ENCODE peak calls at places on chromosomes 2 and 18, in seven cellular contexts. K is A549, V is H1, Q is K562, C is GM12878, D is HepG2, S is SK-N-SH. P is an unnamed sample.

GRCh38 chr2:47357475-47357874 is 45.5 kb upstream of the MSH2 start:
- DNase-seq in K (no peak), V (no peak), Q (peak; percentile 28), C (no peak), D (peak; percentile 51), S (no peak), P (peak; percentile 68)

GRCh38 chr18:10579079-10579867 is 53.4 kb downstream of the NAPG start:
- DNase-seq in K (no peak), V (no peak), Q (no peak), C (no peak), D (no peak), S (no peak), P (peak; percentile 75)

GRCh38 chr2:222499226-222499625 is 74.9 kb downstream of the SGPP2 start:
- DNase-seq in K (no peak), V (no peak), Q (no peak), C (no peak), D (no peak), S (no peak), P (no peak)

GRCh38 chr2:69512446-69512845 is 75.2 kb upstream of the NFU1 start:
- DNase-seq in K (no peak), V (no peak), Q (no peak), C (no peak), D (no peak), S (no peak), P (no peak)

GRCh38 chr2:60926751-60927568 is 45.6 kb downstream of the REL start:
- DNase-seq in K (no peak), V (no peak), Q (no peak), C (no peak), D (no peak), S (no peak), P (peak; percentile 70)

GRCh38 chr2:217935245-217935879 is 67.4 kb downstream of the TNS1 start:
- DNase-seq in K (no peak), V (no peak), Q (no peak), C (no peak), D (no peak), S (no peak), P (peak; percentile 75)

GRCh38 chr18:74818776-74819175 is 221.1 kb downstream of the ZNF407 start:
- DNase-seq in K (no peak), V (no peak), Q (no peak), C (no peak), D (no peak), S (no peak), P (peak; percentile 12)

GRCh38 chr18:6557052-6557451 is 142.3 kb upstream of the L3MBTL4 start:
- DNase-seq in K (no peak), V (no peak), Q (no peak), C (no peak), D (no peak), S (peak; percentile 78), P (no peak)

GRCh38 chr2:133607679-133608078 is 39.4 kb upstream of the NCKAP5 start:
- DNase-seq in K (no peak), V (no peak), Q (no peak), C (no peak), D (no peak), S (no peak), P (peak; percentile 95)

GRCh38 chr2:207482630-207483029 is 47.1 kb upstream of the CREB1 start:
- DNase-seq in K (no peak), V (no peak), Q (no peak), C (no peak), D (no peak), S (no peak), P (peak; percentile 88)

GRCh38 chr2:83730258-83730657 is 728.8 kb downstream of the SUCLG1 start:
- DNase-seq in K (no peak), V (no peak), Q (no peak), C (no peak), D (no peak), S (no peak), P (no peak)

GRCh38 chr2:145623136-145623535 is 1103.2 kb upstream of the ZEB2 start:
- DNase-seq in K (no peak), V (no peak), Q (no peak), C (no peak), D (no peak), S (no peak), P (peak; percentile 72)

GRCh38 chr2:197159681-197160211 is 150.8 kb downstream of the ANKRD44 start:
- DNase-seq in K (peak; percentile 28), V (no peak), Q (no peak), C (no peak), D (peak; percentile 67), S (no peak), P (peak; percentile 85)

GRCh38 chr2:18430996-18431748 is 129.3 kb downstream of the RDH14 start:
- DNase-seq in K (no peak), V (no peak), Q (no peak), C (no peak), D (no peak), S (no peak), P (no peak)

GRCh38 chr18:63161728-63162195 is 157.8 kb downstream of the BCL2 start:
- DNase-seq in K (peak; percentile 20), V (no peak), Q (peak; percentile 8), C (peak; percentile 98), D (peak; percentile 2), S (no peak), P (peak; percentile 93)

GRCh38 chr2:74619651-74620297 is 28.4 kb downstream of the M1AP start:
- DNase-seq in K (no peak), V (no peak), Q (no peak), C (peak; percentile 26), D (no peak), S (no peak), P (no peak)

GRCh38 chr2:96839288-96839874 is 4.4 kb downstream of the ANKRD23 start:
- DNase-seq in K (no peak), V (peak; percentile 64), Q (no peak), C (no peak), D (no peak), S (no peak), P (no peak)

GRCh38 chr2:161381581-161381980 is 34.5 kb upstream of the TBR1 start:
- DNase-seq in K (no peak), V (no peak), Q (no peak), C (no peak), D (no peak), S (no peak), P (no peak)

GRCh38 chr2:240200230-240201051 is 60.0 kb upstream of the OTOS start:
- DNase-seq in K (no peak), V (peak; percentile 13), Q (no peak), C (no peak), D (no peak), S (no peak), P (peak; percentile 6)

GRCh38 chr18:57534535-57534934 is 52.0 kb downstream of the FECH start:
- DNase-seq in K (no peak), V (no peak), Q (no peak), C (no peak), D (no peak), S (no peak), P (no peak)

GRCh38 chr2:128304715-128305554 is 13.7 kb downstream of the HS6ST1 start:
- DNase-seq in K (no peak), V (no peak), Q (no peak), C (no peak), D (peak; percentile 76), S (no peak), P (peak; percentile 98)

GRCh38 chr2:239828192-239828972 is 196.8 kb downstream of the NDUFA10 start:
- DNase-seq in K (no peak), V (peak; percentile 37), Q (no peak), C (no peak), D (no peak), S (peak; percentile 11), P (no peak)

GRCh38 chr2:146806295-146807005 is 1038.4 kb upstream of the ACVR2A start:
- DNase-seq in K (no peak), V (no peak), Q (no peak), C (no peak), D (no peak), S (no peak), P (peak; percentile 4)

GRCh38 chr2:233350708-233351107 is 3.6 kb upstream of the DGKD start:
- DNase-seq in K (peak; percentile 98), V (no peak), Q (peak; percentile 79), C (no peak), D (peak; percentile 62), S (peak; percentile 54), P (peak; percentile 90)

GRCh38 chr2:205644018-205644417 is 38.3 kb upstream of the NRP2 start:
- DNase-seq in K (no peak), V (no peak), Q (no peak), C (no peak), D (no peak), S (no peak), P (peak; percentile 48)

GRCh38 chr2:151664520-151664919 is 69.8 kb downstream of the NEB start:
- DNase-seq in K (no peak), V (no peak), Q (no peak), C (no peak), D (no peak), S (no peak), P (no peak)

GRCh38 chr2:196259507-196260481 is 88.4 kb upstream of the STK17B start:
- DNase-seq in K (no peak), V (no peak), Q (no peak), C (no peak), D (peak; percentile 69), S (no peak), P (peak; percentile 94)

GRCh38 chr2:238552226-238552625 is 125.5 kb downstream of the ASB1 start:
- DNase-seq in K (no peak), V (no peak), Q (no peak), C (no peak), D (no peak), S (no peak), P (no peak)
- H3K27ac ChIP-seq in K (no peak overlapping the region), V (no peak overlapping the region), Q (no peak overlapping the region), C (no peak overlapping the region), D (no peak overlapping the region), S (no peak overlapping the region), P (no peak overlapping the region)

DNA sequence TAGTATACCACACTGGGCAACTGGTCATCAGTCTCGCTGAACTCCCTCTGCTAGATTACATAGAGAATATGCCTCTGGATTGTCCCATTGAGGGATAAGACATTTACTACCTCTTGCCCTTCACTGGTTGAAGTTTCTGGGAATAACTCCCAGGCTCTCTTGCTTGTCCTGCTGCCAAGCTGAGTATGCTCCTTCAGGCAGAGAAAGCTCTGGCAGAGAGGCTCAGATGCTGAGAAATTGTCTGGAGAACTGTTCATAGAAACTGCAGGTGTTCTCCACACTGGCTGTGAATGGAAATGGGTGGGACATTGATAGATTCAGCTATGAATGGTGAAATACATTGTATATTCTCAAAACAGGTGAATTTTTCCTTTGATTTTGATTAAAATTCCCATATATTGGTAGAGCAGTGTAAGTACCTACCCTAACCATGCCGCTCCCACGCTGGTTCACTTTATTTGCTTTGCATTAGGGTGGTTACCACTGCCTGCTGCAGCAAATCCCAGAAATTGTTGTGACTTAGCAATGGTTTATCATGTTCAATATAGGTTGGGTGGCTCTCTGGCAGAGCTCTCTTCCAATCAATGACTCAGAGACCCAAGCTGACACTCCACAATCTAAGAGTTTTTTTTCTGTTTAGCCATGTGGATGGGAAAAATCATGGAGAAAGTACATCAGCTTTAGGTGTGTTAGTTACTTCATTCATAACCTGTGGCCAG is 36.7 kb downstream of the FAM117B start:
- DNase-seq in K (no peak), V (no peak), Q (no peak), C (no peak), D (no peak), S (no peak), P (no peak)
- TF ChIP-seq RFX5 in K (no peak), V (no peak), Q (no peak), C (no peak), D (no peak), S (no peak), P (no peak)

GRCh38 chr2:208726242-208726641 is 319.6 kb downstream of the PTH2R start:
- DNase-seq in K (no peak), V (no peak), Q (no peak), C (no peak), D (no peak), S (no peak), P (no peak)
- H3K27ac ChIP-seq in K (no peak overlapping the region), V (no peak overlapping the region), Q (no peak overlapping the region), C (no peak overlapping the region), D (no peak overlapping the region), S (no peak overlapping the region), P (no peak overlapping the region)

GRCh38 chr2:202564226-202564625 is 70.5 kb upstream of the FAM117B start:
- DNase-seq in K (no peak), V (no peak), Q (no peak), C (no peak), D (no peak), S (no peak), P (no peak)
- TF ChIP-seq RFX5 in K (no peak), V (no peak), Q (no peak), C (no peak), D (no peak), S (no peak), P (no peak)

P was measured in IMR-90.